ENCODE peak calls at places on chromosomes 5 and 9, in nine cellular contexts. R is stomach, J is A549, S is astrocyte of the spinal cord, Q is HL-60, P is heart right ventricle, Y is astrocyte, F is bronchial epithelial cell, K is PC-3. X is an unnamed sample.

GRCh38 chr5:5886812-5887486 is 464.5 kb downstream of the ICE1 start:
- DNase-seq in R (peak), J (peak), S (no peak), Q (no peak), P (peak), Y (no peak), F (no peak), K (peak), X (no peak)

GRCh38 chr9:15370496-15371464 is 51.9 kb upstream of the SNAPC3 start:
- DNase-seq in R (no peak), J (no peak), S (peak), Q (no peak), P (no peak), Y (peak), F (no peak), K (no peak), X (peak)

GRCh38 chr9:88759374-88759773 is 224.4 kb downstream of the NXNL2 start:
- DNase-seq in R (no peak), J (no peak), S (no peak), Q (no peak), P (no peak), Y (no peak), F (no peak), K (no peak), X (no peak)

GRCh38 chr9:76090330-76090729 is 199.9 kb downstream of the PCSK5 start:
- DNase-seq in R (no peak), J (no peak), S (no peak), Q (no peak), P (no peak), Y (no peak), F (no peak), K (no peak), X (no peak)

GRCh38 chr9:21520501-21521228 is 38.6 kb upstream of the IFNE start:
- DNase-seq in R (no peak), J (no peak), S (no peak), Q (no peak), P (no peak), Y (no peak), F (no peak), K (no peak), X (no peak)

GRCh38 chr5:50727149-50727496 is 60.7 kb downstream of the PARP8 start:
- DNase-seq in R (peak), J (no peak), S (no peak), Q (no peak), P (no peak), Y (no peak), F (peak), K (no peak), X (peak)

GRCh38 chr5:15598294-15598902 is 98.4 kb downstream of the FBXL7 start:
- DNase-seq in R (no peak), J (peak), S (no peak), Q (no peak), P (no peak), Y (no peak), F (peak), K (peak), X (no peak)

GRCh38 chr9:22244141-22245011 is 202.2 kb upstream of the DMRTA1 start:
- DNase-seq in R (peak), J (peak), S (peak), Q (no peak), P (no peak), Y (peak), F (peak), K (peak), X (peak)

GRCh38 chr5:68419101-68419636 is 203.6 kb downstream of the PIK3R1 start:
- DNase-seq in R (no peak), J (no peak), S (no peak), Q (no peak), P (no peak), Y (no peak), F (no peak), K (no peak), X (no peak)

GRCh38 chr5:130111723-130112122 is 207.5 kb downstream of the CHSY3 start:
- DNase-seq in R (no peak), J (no peak), S (no peak), Q (no peak), P (no peak), Y (no peak), F (no peak), K (peak), X (no peak)

GRCh38 chr5:130116431-130116830 is 212.2 kb downstream of the CHSY3 start:
- DNase-seq in R (no peak), J (no peak), S (no peak), Q (no peak), P (no peak), Y (no peak), F (no peak), K (no peak), X (peak)

GRCh38 chr5:130109152-130109551 is 204.9 kb downstream of the CHSY3 start:
- DNase-seq in R (no peak), J (peak), S (peak), Q (no peak), P (no peak), Y (no peak), F (peak), K (peak), X (peak)

GRCh38 chr5:130110333-130110732 is 206.1 kb downstream of the CHSY3 start:
- DNase-seq in R (no peak), J (no peak), S (no peak), Q (no peak), P (no peak), Y (no peak), F (no peak), K (no peak), X (no peak)

DNA sequence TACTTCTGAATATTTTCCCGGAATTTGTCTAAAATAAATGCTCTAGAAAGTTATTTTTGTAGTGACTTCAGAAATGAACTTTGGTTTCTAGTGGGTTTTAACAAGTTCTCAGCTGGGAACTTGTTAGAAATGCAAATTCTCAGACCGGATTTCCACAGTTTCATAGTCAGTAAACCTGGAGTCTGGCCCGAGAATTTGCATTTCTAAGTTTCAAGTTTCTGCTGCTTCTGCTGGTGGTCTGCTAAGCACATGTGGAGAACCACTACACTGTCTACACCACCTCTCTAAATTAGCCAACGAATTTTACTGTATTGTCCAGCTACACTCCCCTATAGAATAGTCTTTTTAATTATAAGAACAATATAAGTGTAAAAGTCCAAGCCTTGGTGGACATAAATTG is 208.0 kb downstream of the CHSY3 start:
- DNase-seq in R (no peak), J (no peak), S (no peak), Q (no peak), P (no peak), Y (no peak), F (no peak), K (no peak), X (no peak)
- H3K4me3 ChIP-seq in R (no peak), J (no peak), S (no peak), Q (no peak), P (no peak), Y (no peak), F (no peak), K (no peak), X (no peak)

GRCh38 chr9:91676042-91676441 is 252.4 kb upstream of the NFIL3 start:
- DNase-seq in R (no peak), J (peak), S (no peak), Q (no peak), P (no peak), Y (peak), F (no peak), K (peak), X (peak)
- TF ChIP-seq CTCF in R (no peak), J (peak), S (peak), Q (no peak), P (no peak), Y (peak), F (peak), K (peak), X (no peak)

DNA sequence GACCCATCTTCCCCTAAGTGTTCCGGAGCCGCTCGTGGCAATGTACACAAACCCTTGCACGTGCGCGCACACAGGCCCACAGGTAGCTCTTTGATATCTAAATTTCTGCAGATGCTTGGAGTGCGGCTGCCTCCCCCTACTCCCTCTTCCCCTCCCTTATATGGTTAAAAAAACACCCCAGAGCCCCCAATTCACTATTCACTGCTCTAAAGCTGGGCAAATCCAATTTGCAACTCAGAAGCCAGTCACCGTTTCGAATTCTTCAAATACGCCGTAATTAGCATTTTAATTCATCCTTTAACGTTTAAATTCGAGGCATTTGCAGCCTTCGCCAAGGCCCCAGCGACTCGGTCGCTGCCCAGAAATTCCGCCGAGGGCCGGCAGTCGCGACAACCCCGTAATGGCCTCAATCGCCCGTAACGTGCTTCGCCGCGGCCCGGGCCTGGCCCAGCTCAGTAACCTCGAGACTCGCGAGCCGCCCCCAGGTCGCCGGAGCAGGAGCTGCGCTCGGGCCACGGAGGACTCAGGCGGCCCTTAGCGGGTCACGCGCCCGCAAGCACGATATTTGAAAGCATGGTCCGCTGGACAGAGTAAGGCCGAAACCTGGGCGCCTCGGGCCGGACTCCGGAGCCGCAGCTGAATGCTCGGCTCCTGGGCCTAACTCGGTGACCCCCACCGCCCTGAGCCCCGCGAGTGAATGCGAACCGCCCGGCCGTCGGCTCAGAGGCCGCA is 1.3 kb downstream of the IRX2 start:
- DNase-seq in R (no peak), J (no peak), S (peak), Q (no peak), P (no peak), Y (no peak), F (no peak), K (no peak), X (no peak)
- H3K4me3 ChIP-seq in R (peak), J (peak), S (peak), Q (no peak), P (peak), Y (peak), F (peak), K (peak), X (peak)

GRCh38 chr5:61301345-61301744 is 30.7 kb upstream of the ZSWIM6 start:
- DNase-seq in R (no peak), J (no peak), S (peak), Q (no peak), P (no peak), Y (no peak), F (no peak), K (no peak), X (peak)
- TF ChIP-seq CTCF in R (no peak), J (no peak), S (no peak), Q (no peak), P (no peak), Y (no peak), F (no peak), K (no peak), X (peak)

DNA sequence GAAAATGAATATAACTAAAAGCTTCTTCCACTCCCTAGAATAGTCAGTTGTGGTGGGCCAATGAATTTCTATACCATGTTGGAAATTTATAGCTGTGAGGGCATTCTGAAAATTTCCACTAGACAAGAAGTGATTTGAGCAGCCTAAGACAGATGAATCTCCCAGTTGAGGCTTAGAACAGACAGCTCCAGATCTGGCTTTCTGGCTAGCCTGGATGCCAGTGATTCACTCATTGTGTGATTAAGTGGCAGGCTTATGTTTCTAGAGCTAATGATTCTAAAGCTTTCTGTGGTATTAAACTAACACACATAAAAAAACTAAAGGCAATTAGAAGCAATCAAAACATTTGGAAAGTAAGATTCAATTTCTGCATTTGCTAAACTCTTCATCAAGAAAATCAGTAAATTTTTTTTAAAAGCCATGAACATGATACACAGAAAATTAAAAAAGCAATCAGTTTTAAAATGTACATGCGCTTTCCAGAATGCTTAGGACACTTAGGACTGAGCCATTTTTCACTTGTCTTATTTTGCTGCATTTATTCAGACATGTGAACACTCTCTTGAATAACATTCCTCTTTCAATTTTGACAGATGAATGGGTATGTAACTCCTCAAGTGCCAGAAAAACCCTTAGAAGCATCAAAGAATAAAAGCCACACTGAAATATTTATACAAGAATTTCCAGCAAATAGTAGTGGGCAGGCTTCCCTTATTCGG is 100.5 kb upstream of the GNAQ start:
- DNase-seq in R (no peak), J (no peak), S (peak), Q (no peak), P (no peak), Y (peak), F (peak), K (peak), X (peak)
- H3K4me3 ChIP-seq in R (peak), J (no peak), S (no peak), Q (no peak), P (no peak), Y (no peak), F (no peak), K (peak), X (peak)

GRCh38 chr9:3848445-3849114 is 322.8 kb upstream of the RFX3 start:
- DNase-seq in R (no peak), J (peak), S (peak), Q (no peak), P (no peak), Y (no peak), F (peak), K (peak), X (no peak)
- TF ChIP-seq CTCF in R (no peak), J (no peak), S (peak), Q (no peak), P (no peak), Y (no peak), F (no peak), K (peak), X (no peak)